ENCODE peak calls at places on chromosomes 2 and 18, in seven cellular contexts. One of them, this sample, is unnamed.

GRCh38 chr2:129753261-129753660 is 226.2 kb upstream of the RAB6C start:
- DNase-seq in AG09309: no peak
- DNase-seq in cardiac fibroblast: no peak
- DNase-seq in H7: no peak
- DNase-seq in ovary: no peak
- DNase-seq in mucosa of descending colon: no peak
- DNase-seq in SK-N-SH: no peak
- DNase-seq in this sample: no peak

GRCh38 chr2:121186261-121186660 is 98.7 kb downstream of the TFCP2L1 start:
- DNase-seq in AG09309: no peak
- DNase-seq in cardiac fibroblast: no peak
- DNase-seq in H7: no peak
- DNase-seq in ovary: no peak
- DNase-seq in mucosa of descending colon: no peak
- DNase-seq in SK-N-SH: no peak
- DNase-seq in this sample: no peak

GRCh38 chr18:55500316-55501086 is 87.5 kb downstream of the TCF4 start:
- DNase-seq in AG09309: peak
- DNase-seq in cardiac fibroblast: peak
- DNase-seq in H7: no peak
- DNase-seq in ovary: no peak
- DNase-seq in mucosa of descending colon: no peak
- DNase-seq in SK-N-SH: no peak
- DNase-seq in this sample: peak

GRCh38 chr18:48581206-48581605 is 42.4 kb downstream of the CTIF start:
- DNase-seq in AG09309: no peak
- DNase-seq in cardiac fibroblast: no peak
- DNase-seq in H7: no peak
- DNase-seq in ovary: no peak
- DNase-seq in mucosa of descending colon: no peak
- DNase-seq in SK-N-SH: no peak
- DNase-seq in this sample: no peak

GRCh38 chr18:21991081-21991534 is 178.3 kb upstream of the GATA6 start:
- DNase-seq in AG09309: no peak
- DNase-seq in cardiac fibroblast: no peak
- DNase-seq in H7: peak
- DNase-seq in ovary: no peak
- DNase-seq in mucosa of descending colon: no peak
- DNase-seq in SK-N-SH: no peak
- DNase-seq in this sample: no peak

GRCh38 chr2:173553589-173553988 is 198.9 kb downstream of the CDCA7 start:
- DNase-seq in AG09309: peak
- DNase-seq in cardiac fibroblast: no peak
- DNase-seq in H7: no peak
- DNase-seq in ovary: no peak
- DNase-seq in mucosa of descending colon: no peak
- DNase-seq in SK-N-SH: no peak
- DNase-seq in this sample: no peak

GRCh38 chr2:240586919-240587800 is 626 bp downstream of the CAPN10 start:
- DNase-seq in AG09309: no peak
- DNase-seq in cardiac fibroblast: peak
- DNase-seq in H7: peak
- DNase-seq in ovary: peak
- DNase-seq in mucosa of descending colon: peak
- DNase-seq in SK-N-SH: peak
- DNase-seq in this sample: no peak

GRCh38 chr2:127162261-127163089 is 55.5 kb upstream of the BIN1 start:
- DNase-seq in AG09309: no peak
- DNase-seq in cardiac fibroblast: no peak
- DNase-seq in H7: no peak
- DNase-seq in ovary: no peak
- DNase-seq in mucosa of descending colon: no peak
- DNase-seq in SK-N-SH: no peak
- DNase-seq in this sample: no peak

GRCh38 chr2:69961496-69961895 is at the start of gene ASPRV1:
- DNase-seq in AG09309: no peak
- DNase-seq in cardiac fibroblast: no peak
- DNase-seq in H7: peak
- DNase-seq in ovary: no peak
- DNase-seq in mucosa of descending colon: no peak
- DNase-seq in SK-N-SH: no peak
- DNase-seq in this sample: no peak

GRCh38 chr18:31454066-31454708 is 6.6 kb downstream of the DSG3 start:
- DNase-seq in AG09309: no peak
- DNase-seq in cardiac fibroblast: peak
- DNase-seq in H7: no peak
- DNase-seq in ovary: no peak
- DNase-seq in mucosa of descending colon: no peak
- DNase-seq in SK-N-SH: no peak
- DNase-seq in this sample: peak

GRCh38 chr2:52117299-52117698 is 1085.4 kb upstream of the NRXN1 start:
- DNase-seq in AG09309: no peak
- DNase-seq in cardiac fibroblast: peak
- DNase-seq in H7: no peak
- DNase-seq in ovary: no peak
- DNase-seq in mucosa of descending colon: no peak
- DNase-seq in SK-N-SH: no peak
- DNase-seq in this sample: peak

GRCh38 chr18:57970356-57971095 is 73.5 kb upstream of the NEDD4L start:
- DNase-seq in AG09309: no peak
- DNase-seq in cardiac fibroblast: no peak
- DNase-seq in H7: peak
- DNase-seq in ovary: no peak
- DNase-seq in mucosa of descending colon: peak
- DNase-seq in SK-N-SH: no peak
- DNase-seq in this sample: no peak

GRCh38 chr2:6986251-6986893 is 69.2 kb downstream of the RNF144A start:
- DNase-seq in AG09309: no peak
- DNase-seq in cardiac fibroblast: peak
- DNase-seq in H7: no peak
- DNase-seq in ovary: no peak
- DNase-seq in mucosa of descending colon: no peak
- DNase-seq in SK-N-SH: peak
- DNase-seq in this sample: no peak

GRCh38 chr2:170070778-170071177 is 107.2 kb upstream of the MYO3B start:
- DNase-seq in AG09309: no peak
- DNase-seq in cardiac fibroblast: no peak
- DNase-seq in H7: no peak
- DNase-seq in ovary: no peak
- DNase-seq in mucosa of descending colon: no peak
- DNase-seq in SK-N-SH: no peak
- DNase-seq in this sample: no peak

GRCh38 chr2:38462121-38462634 is 85.1 kb upstream of the ATL2 start:
- DNase-seq in AG09309: peak
- DNase-seq in cardiac fibroblast: peak
- DNase-seq in H7: no peak
- DNase-seq in ovary: peak
- DNase-seq in mucosa of descending colon: peak
- DNase-seq in SK-N-SH: no peak
- DNase-seq in this sample: peak

GRCh38 chr2:101759162-101759561 is 61.7 kb downstream of the MAP4K4 start:
- DNase-seq in AG09309: peak
- DNase-seq in cardiac fibroblast: peak
- DNase-seq in H7: no peak
- DNase-seq in ovary: peak
- DNase-seq in mucosa of descending colon: no peak
- DNase-seq in SK-N-SH: no peak
- DNase-seq in this sample: peak

GRCh38 chr2:152037711-152038110 is 61.1 kb downstream of the CACNB4 start:
- DNase-seq in AG09309: no peak
- DNase-seq in cardiac fibroblast: no peak
- DNase-seq in H7: no peak
- DNase-seq in ovary: peak
- DNase-seq in mucosa of descending colon: peak
- DNase-seq in SK-N-SH: no peak
- DNase-seq in this sample: peak

GRCh38 chr2:42178335-42178734 is 9.2 kb downstream of the EML4 start:
- DNase-seq in AG09309: no peak
- DNase-seq in cardiac fibroblast: no peak
- DNase-seq in H7: no peak
- DNase-seq in ovary: no peak
- DNase-seq in mucosa of descending colon: no peak
- DNase-seq in SK-N-SH: no peak
- DNase-seq in this sample: no peak

GRCh38 chr18:39952816-39953215 is 2002.2 kb upstream of the PIK3C3 start:
- DNase-seq in AG09309: no peak
- DNase-seq in cardiac fibroblast: no peak
- DNase-seq in H7: no peak
- DNase-seq in ovary: no peak
- DNase-seq in mucosa of descending colon: no peak
- DNase-seq in SK-N-SH: no peak
- DNase-seq in this sample: no peak

GRCh38 chr2:67999332-67999731 is 63.5 kb downstream of the C1D start:
- DNase-seq in AG09309: no peak
- DNase-seq in cardiac fibroblast: no peak
- DNase-seq in H7: no peak
- DNase-seq in ovary: no peak
- DNase-seq in mucosa of descending colon: no peak
- DNase-seq in SK-N-SH: no peak
- DNase-seq in this sample: no peak

GRCh38 chr2:207865210-207865609 is 95.5 kb upstream of the FZD5 start:
- DNase-seq in AG09309: no peak
- DNase-seq in cardiac fibroblast: no peak
- DNase-seq in H7: no peak
- DNase-seq in ovary: no peak
- DNase-seq in mucosa of descending colon: no peak
- DNase-seq in SK-N-SH: no peak
- DNase-seq in this sample: no peak

GRCh38 chr2:158097481-158097880 is 4.2 kb upstream of the UPP2 start:
- DNase-seq in AG09309: no peak
- DNase-seq in cardiac fibroblast: no peak
- DNase-seq in H7: peak
- DNase-seq in ovary: no peak
- DNase-seq in mucosa of descending colon: no peak
- DNase-seq in SK-N-SH: peak
- DNase-seq in this sample: no peak

GRCh38 chr18:7105268-7105667 is 12.3 kb downstream of the LAMA1 start:
- DNase-seq in AG09309: no peak
- DNase-seq in cardiac fibroblast: no peak
- DNase-seq in H7: no peak
- DNase-seq in ovary: no peak
- DNase-seq in mucosa of descending colon: no peak
- DNase-seq in SK-N-SH: no peak
- DNase-seq in this sample: no peak

GRCh38 chr18:7102131-7102530 is 15.5 kb downstream of the LAMA1 start:
- DNase-seq in AG09309: no peak
- DNase-seq in cardiac fibroblast: no peak
- DNase-seq in H7: no peak
- DNase-seq in ovary: no peak
- DNase-seq in mucosa of descending colon: no peak
- DNase-seq in SK-N-SH: no peak
- DNase-seq in this sample: no peak

GRCh38 chr18:7104649-7105048 is 12.9 kb downstream of the LAMA1 start:
- DNase-seq in AG09309: no peak
- DNase-seq in cardiac fibroblast: no peak
- DNase-seq in H7: no peak
- DNase-seq in ovary: no peak
- DNase-seq in mucosa of descending colon: no peak
- DNase-seq in SK-N-SH: no peak
- DNase-seq in this sample: no peak

GRCh38 chr18:7111134-7111533 is 6.5 kb downstream of the LAMA1 start:
- DNase-seq in AG09309: no peak
- DNase-seq in cardiac fibroblast: no peak
- DNase-seq in H7: no peak
- DNase-seq in ovary: no peak
- DNase-seq in mucosa of descending colon: no peak
- DNase-seq in SK-N-SH: no peak
- DNase-seq in this sample: no peak

GRCh38 chr18:7105943-7106342 is 11.7 kb downstream of the LAMA1 start:
- DNase-seq in AG09309: no peak
- DNase-seq in cardiac fibroblast: no peak
- DNase-seq in H7: no peak
- DNase-seq in ovary: no peak
- DNase-seq in mucosa of descending colon: no peak
- DNase-seq in SK-N-SH: no peak
- DNase-seq in this sample: no peak
- H3K4me3 ChIP-seq in AG09309: no peak
- H3K4me3 ChIP-seq in cardiac fibroblast: no peak
- H3K4me3 ChIP-seq in H7: no peak
- H3K4me3 ChIP-seq in ovary: no peak
- H3K4me3 ChIP-seq in mucosa of descending colon: no peak
- H3K4me3 ChIP-seq in SK-N-SH: no peak
- H3K4me3 ChIP-seq in this sample: no peak

DNA sequence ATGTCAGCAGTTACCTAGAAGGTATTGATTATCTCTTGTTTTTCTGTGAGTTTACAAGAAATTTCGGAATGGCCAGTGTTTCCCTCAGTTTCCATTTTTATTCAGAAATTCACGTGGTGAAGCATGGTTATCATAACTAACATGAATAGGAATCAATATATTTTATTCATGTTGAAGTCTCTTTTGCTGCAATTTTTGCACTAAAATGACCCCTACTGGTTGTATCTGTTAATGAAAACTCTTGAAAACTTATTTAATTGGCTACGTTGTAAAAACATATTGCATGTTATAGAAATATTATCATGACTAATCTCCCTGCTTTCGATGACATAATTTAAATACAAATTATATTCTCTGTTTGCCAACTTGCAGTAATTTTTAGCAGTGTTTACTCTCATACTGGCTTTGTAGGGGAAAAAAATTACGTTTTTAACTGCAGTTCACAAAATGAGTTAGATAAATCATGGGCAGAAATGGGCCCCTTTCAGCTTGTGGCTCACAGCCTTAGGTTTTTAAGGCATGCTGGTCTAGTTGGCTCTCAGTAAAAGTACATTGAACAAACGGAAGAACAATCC is 3.5 kb downstream of the CRIM1 start:
- DNase-seq in AG09309: no peak
- DNase-seq in cardiac fibroblast: peak
- DNase-seq in H7: no peak
- DNase-seq in ovary: no peak
- DNase-seq in mucosa of descending colon: no peak
- DNase-seq in SK-N-SH: peak
- DNase-seq in this sample: no peak
- H3K4me3 ChIP-seq in AG09309: peak
- H3K4me3 ChIP-seq in cardiac fibroblast: peak
- H3K4me3 ChIP-seq in H7: no peak
- H3K4me3 ChIP-seq in ovary: no peak
- H3K4me3 ChIP-seq in mucosa of descending colon: no peak
- H3K4me3 ChIP-seq in SK-N-SH: peak
- H3K4me3 ChIP-seq in this sample: peak

DNA sequence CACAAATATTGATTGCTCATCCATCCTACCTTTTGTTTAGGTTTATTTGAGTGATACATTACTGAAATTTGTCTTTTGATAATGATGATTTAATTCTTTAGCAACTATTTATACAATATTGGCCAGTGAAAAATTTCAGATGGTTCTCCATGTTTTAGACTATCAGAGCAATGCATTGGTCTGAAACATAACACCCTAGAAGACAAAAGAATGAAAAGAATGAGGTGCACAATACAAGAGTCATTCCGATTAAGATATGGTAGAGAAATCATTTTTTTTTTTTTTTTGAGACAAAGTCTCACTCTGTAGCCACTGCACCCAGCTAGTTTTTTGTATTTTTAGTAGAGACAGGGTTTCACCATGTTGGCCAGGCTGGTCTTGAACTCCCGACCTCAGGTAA is 197.4 kb upstream of the FAM98A start:
- DNase-seq in AG09309: no peak
- DNase-seq in cardiac fibroblast: no peak
- DNase-seq in H7: no peak
- DNase-seq in ovary: no peak
- DNase-seq in mucosa of descending colon: no peak
- DNase-seq in SK-N-SH: no peak
- DNase-seq in this sample: no peak
- H3K4me3 ChIP-seq in AG09309: no peak
- H3K4me3 ChIP-seq in cardiac fibroblast: no peak
- H3K4me3 ChIP-seq in H7: no peak
- H3K4me3 ChIP-seq in ovary: no peak
- H3K4me3 ChIP-seq in mucosa of descending colon: no peak
- H3K4me3 ChIP-seq in SK-N-SH: no peak
- H3K4me3 ChIP-seq in this sample: no peak

GRCh38 chr2:132417430-132418035 is 928 bp downstream of the GPR39 start:
- DNase-seq in AG09309: no peak
- DNase-seq in cardiac fibroblast: no peak
- DNase-seq in H7: no peak
- DNase-seq in ovary: no peak
- DNase-seq in mucosa of descending colon: peak
- DNase-seq in SK-N-SH: no peak
- DNase-seq in this sample: no peak
- H3K4me3 ChIP-seq in AG09309: no peak
- H3K4me3 ChIP-seq in cardiac fibroblast: no peak
- H3K4me3 ChIP-seq in H7: no peak
- H3K4me3 ChIP-seq in ovary: no peak
- H3K4me3 ChIP-seq in mucosa of descending colon: no peak
- H3K4me3 ChIP-seq in SK-N-SH: no peak
- H3K4me3 ChIP-seq in this sample: peak

This sample was measured in skeletal muscle cell.